ENCODE peak calls at places on chromosome 20, in seven cellular contexts. N is PC-9, X is H7, Z is epithelial cell of esophagus, R is NT2/D1, O is brain microvascular endothelial cell, J is GM12878. C is an unnamed sample.

GRCh38 chr20:47173596-47174216 is 182.8 kb downstream of the ZMYND8 start:
- DNase-seq in N (no peak), X (peak), Z (no peak), R (no peak), O (no peak), J (no peak), C (no peak)

GRCh38 chr20:51800132-51800721 is 2.1 kb downstream of the SALL4 start:
- DNase-seq in N (peak), X (peak), Z (peak), R (peak), O (no peak), J (no peak), C (peak)

GRCh38 chr20:2993250-2993649 is 50.2 kb upstream of the GNRH2 start:
- DNase-seq in N (no peak), X (no peak), Z (peak), R (no peak), O (no peak), J (no peak), C (no peak)

GRCh38 chr20:31781945-31782344 is 37.2 kb upstream of the MYLK2 start:
- DNase-seq in N (no peak), X (no peak), Z (no peak), R (no peak), O (no peak), J (no peak), C (no peak)

GRCh38 chr20:53302695-53303094 is 290.9 kb downstream of the ZNF217 start:
- DNase-seq in N (no peak), X (no peak), Z (no peak), R (no peak), O (no peak), J (no peak), C (no peak)

GRCh38 chr20:32141465-32141980 is 32.0 kb downstream of the TM9SF4 start:
- DNase-seq in N (no peak), X (no peak), Z (no peak), R (no peak), O (no peak), J (no peak), C (no peak)

GRCh38 chr20:3616250-3616649 is 46.9 kb downstream of the GFRA4 start:
- DNase-seq in N (no peak), X (peak), Z (no peak), R (no peak), O (no peak), J (no peak), C (peak)

GRCh38 chr20:53574259-53574789 is 19.3 kb downstream of the ZNF217 start:
- DNase-seq in N (no peak), X (no peak), Z (no peak), R (no peak), O (no peak), J (no peak), C (no peak)

GRCh38 chr20:39412091-39412490 is 449.9 kb downstream of the DHX35 start:
- DNase-seq in N (no peak), X (no peak), Z (no peak), R (no peak), O (no peak), J (no peak), C (no peak)

GRCh38 chr20:40895182-40895581 is 133.4 kb upstream of the TOP1 start:
- DNase-seq in N (no peak), X (no peak), Z (no peak), R (no peak), O (no peak), J (no peak), C (no peak)

GRCh38 chr20:34111712-34112599 is at the start of gene EIF2S2:
- DNase-seq in N (peak), X (peak), Z (peak), R (peak), O (peak), J (peak), C (peak)

GRCh38 chr20:62795023-62795761 is 1.1 kb upstream of the MRGBP start:
- DNase-seq in N (peak), X (peak), Z (peak), R (no peak), O (peak), J (no peak), C (no peak)

GRCh38 chr20:38727602-38728236 is 3.4 kb downstream of the SLC32A1 start:
- DNase-seq in N (no peak), X (no peak), Z (no peak), R (no peak), O (no peak), J (no peak), C (no peak)

GRCh38 chr20:64069614-64070243 is 6.7 kb downstream of the TCEA2 start:
- DNase-seq in N (no peak), X (peak), Z (no peak), R (no peak), O (no peak), J (no peak), C (no peak)

GRCh38 chr20:46752639-46753235 is 43.3 kb downstream of the SLC2A10 start:
- DNase-seq in N (no peak), X (peak), Z (peak), R (peak), O (peak), J (no peak), C (peak)

GRCh38 chr20:41889871-41890224 is 271.7 kb upstream of the CHD6 start:
- DNase-seq in N (no peak), X (no peak), Z (peak), R (no peak), O (no peak), J (no peak), C (no peak)

GRCh38 chr20:34557936-34558319 is 590 bp upstream of the MAP1LC3A start:
- DNase-seq in N (no peak), X (no peak), Z (no peak), R (no peak), O (no peak), J (no peak), C (no peak)

GRCh38 chr20:12166053-12166717 is 248.5 kb downstream of the BTBD3 start:
- DNase-seq in N (peak), X (no peak), Z (peak), R (no peak), O (peak), J (no peak), C (no peak)

GRCh38 chr20:6395695-6396094 is 272.9 kb upstream of the FERMT1 start:
- DNase-seq in N (peak), X (no peak), Z (peak), R (no peak), O (peak), J (no peak), C (no peak)

GRCh38 chr20:3045042-3045815 is 623 bp upstream of the MRPS26 start:
- DNase-seq in N (peak), X (no peak), Z (peak), R (no peak), O (peak), J (no peak), C (peak)

GRCh38 chr20:50762435-50763201 is 31.2 kb downstream of the PARD6B start:
- DNase-seq in N (peak), X (no peak), Z (peak), R (no peak), O (peak), J (no peak), C (peak)

GRCh38 chr20:42352096-42352495 is 733.9 kb upstream of the CHD6 start:
- DNase-seq in N (no peak), X (no peak), Z (no peak), R (no peak), O (no peak), J (no peak), C (no peak)

GRCh38 chr20:10337291-10337690 is 96.7 kb downstream of the MKKS start:
- DNase-seq in N (no peak), X (no peak), Z (peak), R (no peak), O (no peak), J (no peak), C (no peak)

GRCh38 chr20:7773511-7773910 is 166.7 kb downstream of the HAO1 start:
- DNase-seq in N (no peak), X (no peak), Z (peak), R (no peak), O (no peak), J (no peak), C (no peak)

GRCh38 chr20:36777576-36777975 is 4.0 kb upstream of the DSN1 start:
- DNase-seq in N (no peak), X (peak), Z (no peak), R (no peak), O (no peak), J (no peak), C (no peak)

GRCh38 chr20:37430778-37431460 is 85.0 kb downstream of the SRC start:
- DNase-seq in N (no peak), X (no peak), Z (no peak), R (no peak), O (no peak), J (no peak), C (no peak)

GRCh38 chr20:46699651-46700359 is 9.6 kb upstream of the SLC2A10 start:
- DNase-seq in N (peak), X (no peak), Z (peak), R (no peak), O (peak), J (no peak), C (peak)

GRCh38 chr20:46202758-46203509 is 84.8 kb downstream of the CD40 start:
- DNase-seq in N (no peak), X (no peak), Z (no peak), R (no peak), O (no peak), J (no peak), C (no peak)

GRCh38 chr20:3473944-3474343 is 3.1 kb downstream of the ATRN start:
- DNase-seq in N (no peak), X (no peak), Z (no peak), R (no peak), O (no peak), J (no peak), C (no peak)

GRCh38 chr20:2659547-2659946 is 4.5 kb downstream of the IDH3B start:
- DNase-seq in N (no peak), X (no peak), Z (no peak), R (no peak), O (no peak), J (no peak), C (no peak)

GRCh38 chr20:33306807-33307206 is 23.8 kb downstream of the BPIFB1 start:
- DNase-seq in N (peak), X (no peak), Z (no peak), R (no peak), O (no peak), J (no peak), C (no peak)

GRCh38 chr20:62051166-62051900 is 14.3 kb downstream of the TAF4 start:
- DNase-seq in N (no peak), X (peak), Z (no peak), R (no peak), O (no peak), J (no peak), C (no peak)

GRCh38 chr20:61437280-61438206 is 185.5 kb downstream of the CDH4 start:
- DNase-seq in N (no peak), X (no peak), Z (peak), R (no peak), O (peak), J (no peak), C (no peak)

GRCh38 chr20:49768204-49769124 is 44.2 kb upstream of the SLC9A8 start:
- DNase-seq in N (peak), X (peak), Z (peak), R (peak), O (peak), J (peak), C (peak)

GRCh38 chr20:32240220-32240619 is 32.5 kb downstream of the POFUT1 start:
- DNase-seq in N (peak), X (peak), Z (no peak), R (no peak), O (no peak), J (no peak), C (no peak)

GRCh38 chr20:62635852-62636251 is 6.5 kb upstream of the SLCO4A1 start:
- DNase-seq in N (no peak), X (peak), Z (no peak), R (no peak), O (no peak), J (no peak), C (no peak)

GRCh38 chr20:35663516-35663812 is 1.2 kb downstream of the CPNE1 start:
- DNase-seq in N (no peak), X (no peak), Z (no peak), R (no peak), O (peak), J (no peak), C (no peak)

GRCh38 chr20:55678970-55679667 is 326.2 kb downstream of the CBLN4 start:
- DNase-seq in N (no peak), X (no peak), Z (no peak), R (no peak), O (no peak), J (no peak), C (no peak)
- H3K4me3 ChIP-seq in N (no peak), X (no peak), Z (no peak), R (no peak), O (no peak), J (no peak), C (no peak)

GRCh38 chr20:14925286-14925685 is 587.9 kb upstream of the FLRT3 start:
- DNase-seq in N (no peak), X (no peak), Z (peak), R (no peak), O (peak), J (no peak), C (no peak)
- H3K4me3 ChIP-seq in N (no peak), X (no peak), Z (no peak), R (no peak), O (no peak), J (no peak), C (no peak)

GRCh38 chr20:48339147-48339985 is 488.4 kb downstream of the PREX1 start:
- DNase-seq in N (peak), X (no peak), Z (no peak), R (no peak), O (peak), J (peak), C (no peak)
- H3K4me3 ChIP-seq in N (no peak), X (no peak), Z (no peak), R (no peak), O (no peak), J (no peak), C (no peak)

DNA sequence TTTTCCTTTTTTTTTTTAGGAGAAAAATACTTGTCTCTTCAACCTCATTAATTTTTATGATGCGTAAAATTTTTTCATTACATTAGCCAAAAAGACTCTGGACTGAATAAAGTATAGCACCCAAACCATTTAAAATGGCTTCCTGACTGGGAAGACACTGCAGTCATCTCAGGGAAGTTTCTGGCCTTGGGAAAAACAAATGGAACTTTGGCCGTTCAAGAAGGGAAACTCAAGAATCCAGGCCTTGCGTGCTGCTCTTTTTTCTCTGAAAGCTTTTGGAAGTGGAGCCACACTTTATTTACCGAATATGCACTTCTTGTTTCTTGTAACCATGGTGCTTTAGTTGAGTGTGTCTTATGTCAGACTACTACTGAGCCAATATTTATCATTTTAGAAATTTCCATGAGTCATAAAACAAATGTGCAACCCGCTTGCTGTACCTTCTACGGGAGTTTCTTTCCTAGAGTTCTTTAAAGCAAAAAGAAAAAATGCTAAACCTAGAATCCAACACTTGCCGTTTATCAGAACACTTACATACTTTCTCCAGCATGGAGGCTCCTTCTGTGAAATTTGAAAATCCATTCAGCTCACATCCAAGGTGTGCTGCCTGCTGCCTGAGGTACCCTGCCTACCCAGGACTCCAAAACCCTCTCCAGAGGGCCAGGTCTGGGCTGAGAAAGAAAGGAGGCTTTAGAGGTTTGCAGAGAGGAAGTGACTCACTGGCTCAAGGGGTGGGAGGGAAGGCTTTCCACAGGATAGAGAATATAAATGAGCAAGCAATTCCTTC is 11.5 kb upstream of the DSTN start:
- DNase-seq in N (peak), X (peak), Z (peak), R (peak), O (peak), J (no peak), C (peak)
- H3K4me3 ChIP-seq in N (peak), X (no peak), Z (peak), R (no peak), O (peak), J (no peak), C (no peak)

DNA sequence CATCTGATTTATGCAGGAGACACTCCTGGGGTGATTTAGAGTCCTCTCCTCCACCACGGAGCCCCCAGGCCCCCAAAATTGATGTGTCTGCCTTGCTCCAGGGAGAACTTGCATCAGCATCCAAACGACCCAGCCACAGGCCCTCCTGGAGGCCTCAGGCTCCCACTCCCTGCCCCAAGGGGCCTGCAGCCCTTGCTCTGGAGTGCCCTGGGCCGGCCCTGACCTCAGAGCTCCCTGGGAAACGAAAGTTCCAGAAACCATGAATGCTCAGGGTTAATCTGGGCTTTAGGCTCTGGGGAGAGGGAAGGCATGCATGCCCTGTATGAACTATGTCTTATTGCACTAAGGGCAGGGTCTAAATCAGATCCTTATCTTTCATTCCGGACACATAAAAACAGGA is 29.4 kb downstream of the ANKRD60 start:
- DNase-seq in N (no peak), X (no peak), Z (no peak), R (no peak), O (no peak), J (no peak), C (no peak)
- H3K4me3 ChIP-seq in N (no peak), X (no peak), Z (no peak), R (no peak), O (no peak), J (no peak), C (no peak)

DNA sequence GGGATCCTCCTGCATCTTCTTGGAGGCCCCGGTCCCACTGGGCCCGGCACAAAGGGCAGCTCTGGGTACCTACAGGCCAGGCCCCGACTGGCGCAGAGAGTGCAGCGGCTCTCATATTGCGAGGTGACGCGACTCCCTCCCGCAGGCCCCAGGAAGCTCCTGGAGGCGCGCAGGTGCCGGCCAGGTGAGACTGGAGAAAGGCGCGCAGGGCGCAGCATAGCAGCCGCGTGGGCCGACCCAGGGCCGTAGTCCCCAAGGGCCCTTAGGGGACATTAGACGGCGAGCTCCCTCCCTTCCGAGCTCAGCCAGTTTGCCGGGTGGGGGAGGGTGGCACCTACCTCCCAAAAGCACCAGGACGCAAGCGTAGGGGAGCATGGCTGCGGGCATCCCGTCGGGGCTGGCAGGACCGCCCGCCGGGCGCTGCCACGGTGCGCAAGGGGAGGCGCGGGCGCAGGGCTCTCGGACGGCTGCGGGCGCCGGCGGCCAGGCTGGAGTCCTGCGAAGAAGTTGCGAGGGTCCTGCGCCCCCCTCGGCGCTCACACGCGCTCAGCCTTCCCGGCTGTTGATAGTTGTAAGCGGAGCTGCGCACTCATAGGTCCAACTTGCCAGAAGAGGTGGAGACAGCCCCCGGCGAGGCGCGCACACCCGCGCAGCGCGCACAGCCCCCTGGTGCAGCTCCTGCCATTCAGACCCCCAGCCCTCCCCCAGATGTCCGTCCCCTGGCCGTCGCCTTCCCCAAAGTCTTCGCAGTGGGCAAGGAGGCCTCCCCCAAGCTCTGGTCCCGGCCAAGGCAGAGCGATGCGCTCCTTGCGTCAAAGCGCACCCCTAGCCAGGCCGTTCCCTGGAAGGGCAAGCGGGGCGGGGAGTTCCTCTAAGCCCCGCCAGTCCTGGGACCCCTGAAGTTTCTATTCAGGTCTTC is 619 bp downstream of the APCDD1L start:
- DNase-seq in N (no peak), X (peak), Z (peak), R (no peak), O (no peak), J (no peak), C (no peak)
- H3K4me3 ChIP-seq in N (peak), X (peak), Z (peak), R (peak), O (peak), J (no peak), C (no peak)